ENCODE peak calls at places on chromosomes 2 and 18, in five cellular contexts. One of them, this sample, is unnamed.

GRCh38 chr2:241870081-241870541 is 582 bp downstream of the RTP5 start:
- DNase-seq in K562: no peak
- DNase-seq in WTC11: no peak
- DNase-seq in HepG2: no peak
- DNase-seq in GM12878: no peak
- DNase-seq in this sample: no peak

GRCh38 chr2:199309973-199310372 is 147.8 kb downstream of the SATB2 start:
- DNase-seq in K562: no peak
- DNase-seq in WTC11: no peak
- DNase-seq in HepG2: no peak
- DNase-seq in GM12878: no peak
- DNase-seq in this sample: no peak

GRCh38 chr18:49933530-49933929 is 120.2 kb upstream of the ACAA2 start:
- DNase-seq in K562: no peak
- DNase-seq in WTC11: no peak
- DNase-seq in HepG2: no peak
- DNase-seq in GM12878: no peak
- DNase-seq in this sample: no peak

GRCh38 chr2:28457237-28457636 is 38.6 kb upstream of the PLB1 start:
- DNase-seq in K562: peak
- DNase-seq in WTC11: peak
- DNase-seq in HepG2: no peak
- DNase-seq in GM12878: no peak
- DNase-seq in this sample: no peak

GRCh38 chr18:2657788-2658458 is 2.4 kb downstream of the SMCHD1 start:
- DNase-seq in K562: peak
- DNase-seq in WTC11: no peak
- DNase-seq in HepG2: peak
- DNase-seq in GM12878: no peak
- DNase-seq in this sample: peak

GRCh38 chr2:128359841-128360240 is 41.2 kb upstream of the HS6ST1 start:
- DNase-seq in K562: no peak
- DNase-seq in WTC11: no peak
- DNase-seq in HepG2: no peak
- DNase-seq in GM12878: no peak
- DNase-seq in this sample: no peak

GRCh38 chr2:64819774-64820688 is 166.3 kb upstream of the SERTAD2 start:
- DNase-seq in K562: no peak
- DNase-seq in WTC11: no peak
- DNase-seq in HepG2: no peak
- DNase-seq in GM12878: peak
- DNase-seq in this sample: no peak

GRCh38 chr2:68716948-68717661 is 17.5 kb upstream of the ARHGAP25 start:
- DNase-seq in K562: no peak
- DNase-seq in WTC11: no peak
- DNase-seq in HepG2: no peak
- DNase-seq in GM12878: no peak
- DNase-seq in this sample: no peak

GRCh38 chr2:102046135-102046901 is 54.6 kb downstream of the IL1R2 start:
- DNase-seq in K562: no peak
- DNase-seq in WTC11: no peak
- DNase-seq in HepG2: peak
- DNase-seq in GM12878: no peak
- DNase-seq in this sample: no peak

GRCh38 chr18:76275913-76276312 is 219.1 kb downstream of the ZNF516 start:
- DNase-seq in K562: no peak
- DNase-seq in WTC11: no peak
- DNase-seq in HepG2: no peak
- DNase-seq in GM12878: no peak
- DNase-seq in this sample: no peak

GRCh38 chr2:108917078-108917440 is 72.0 kb downstream of the EDAR start:
- DNase-seq in K562: no peak
- DNase-seq in WTC11: no peak
- DNase-seq in HepG2: peak
- DNase-seq in GM12878: no peak
- DNase-seq in this sample: no peak

GRCh38 chr2:146135245-146135644 is 1615.3 kb upstream of the ZEB2 start:
- DNase-seq in K562: no peak
- DNase-seq in WTC11: no peak
- DNase-seq in HepG2: no peak
- DNase-seq in GM12878: no peak
- DNase-seq in this sample: no peak

GRCh38 chr2:26542676-26543505 is 65.0 kb upstream of the OTOF start:
- DNase-seq in K562: no peak
- DNase-seq in WTC11: no peak
- DNase-seq in HepG2: no peak
- DNase-seq in GM12878: no peak
- DNase-seq in this sample: no peak

GRCh38 chr18:72652990-72653593 is 109.0 kb upstream of the CBLN2 start:
- DNase-seq in K562: peak
- DNase-seq in WTC11: peak
- DNase-seq in HepG2: peak
- DNase-seq in GM12878: no peak
- DNase-seq in this sample: peak

GRCh38 chr2:54728669-54729120 is 5.2 kb downstream of the EML6 start:
- DNase-seq in K562: peak
- DNase-seq in WTC11: no peak
- DNase-seq in HepG2: peak
- DNase-seq in GM12878: no peak
- DNase-seq in this sample: peak

GRCh38 chr2:144438722-144439508 is 81.0 kb downstream of the ZEB2 start:
- DNase-seq in K562: no peak
- DNase-seq in WTC11: no peak
- DNase-seq in HepG2: no peak
- DNase-seq in GM12878: no peak
- DNase-seq in this sample: no peak

GRCh38 chr2:217515615-217516309 is 487.0 kb downstream of the TNS1 start:
- DNase-seq in K562: no peak
- DNase-seq in WTC11: no peak
- DNase-seq in HepG2: no peak
- DNase-seq in GM12878: no peak
- DNase-seq in this sample: no peak

GRCh38 chr2:152523091-152523490 is 188.1 kb downstream of the FMNL2 start:
- DNase-seq in K562: no peak
- DNase-seq in WTC11: no peak
- DNase-seq in HepG2: no peak
- DNase-seq in GM12878: no peak
- DNase-seq in this sample: no peak

GRCh38 chr2:7972670-7973069 is 709.2 kb upstream of the ID2 start:
- DNase-seq in K562: no peak
- DNase-seq in WTC11: peak
- DNase-seq in HepG2: no peak
- DNase-seq in GM12878: no peak
- DNase-seq in this sample: no peak

GRCh38 chr2:68774569-68775271 is 40.1 kb downstream of the ARHGAP25 start:
- DNase-seq in K562: peak
- DNase-seq in WTC11: no peak
- DNase-seq in HepG2: no peak
- DNase-seq in GM12878: peak
- DNase-seq in this sample: no peak

GRCh38 chr2:170360546-170361358 is 182.8 kb downstream of the MYO3B start:
- DNase-seq in K562: no peak
- DNase-seq in WTC11: no peak
- DNase-seq in HepG2: no peak
- DNase-seq in GM12878: no peak
- DNase-seq in this sample: no peak
- TF ChIP-seq ESRRA in K562: no peak
- TF ChIP-seq ESRRA in WTC11: no peak
- TF ChIP-seq ESRRA in HepG2: no peak
- TF ChIP-seq ESRRA in GM12878: no peak
- TF ChIP-seq ESRRA in this sample: no peak

DNA sequence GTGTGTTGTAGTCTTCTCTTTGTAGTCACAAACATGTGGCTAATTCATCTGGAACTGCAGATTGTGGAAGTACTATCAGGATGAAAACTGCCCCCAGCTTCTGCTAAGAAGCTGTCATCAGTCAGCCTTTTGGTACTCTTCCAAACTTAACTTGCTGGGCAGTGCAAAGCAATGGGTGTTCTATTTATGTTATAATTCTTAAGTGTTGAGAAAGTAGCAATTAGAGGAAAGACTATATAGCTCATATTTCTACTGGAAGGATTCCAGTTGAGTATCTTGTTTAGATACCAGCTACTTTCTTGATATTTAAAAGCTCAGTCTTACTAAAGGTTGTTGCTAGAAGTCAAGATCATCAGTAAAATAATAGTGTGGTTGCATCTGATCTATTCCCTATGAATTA is 52.1 kb downstream of the SLC38A11 start:
- DNase-seq in K562: no peak
- DNase-seq in WTC11: no peak
- DNase-seq in HepG2: no peak
- DNase-seq in GM12878: no peak
- DNase-seq in this sample: no peak
- TF ChIP-seq USF2 in K562: no peak
- TF ChIP-seq USF2 in WTC11: no peak
- TF ChIP-seq USF2 in HepG2: no peak
- TF ChIP-seq USF2 in GM12878: no peak
- TF ChIP-seq USF2 in this sample: no peak

DNA sequence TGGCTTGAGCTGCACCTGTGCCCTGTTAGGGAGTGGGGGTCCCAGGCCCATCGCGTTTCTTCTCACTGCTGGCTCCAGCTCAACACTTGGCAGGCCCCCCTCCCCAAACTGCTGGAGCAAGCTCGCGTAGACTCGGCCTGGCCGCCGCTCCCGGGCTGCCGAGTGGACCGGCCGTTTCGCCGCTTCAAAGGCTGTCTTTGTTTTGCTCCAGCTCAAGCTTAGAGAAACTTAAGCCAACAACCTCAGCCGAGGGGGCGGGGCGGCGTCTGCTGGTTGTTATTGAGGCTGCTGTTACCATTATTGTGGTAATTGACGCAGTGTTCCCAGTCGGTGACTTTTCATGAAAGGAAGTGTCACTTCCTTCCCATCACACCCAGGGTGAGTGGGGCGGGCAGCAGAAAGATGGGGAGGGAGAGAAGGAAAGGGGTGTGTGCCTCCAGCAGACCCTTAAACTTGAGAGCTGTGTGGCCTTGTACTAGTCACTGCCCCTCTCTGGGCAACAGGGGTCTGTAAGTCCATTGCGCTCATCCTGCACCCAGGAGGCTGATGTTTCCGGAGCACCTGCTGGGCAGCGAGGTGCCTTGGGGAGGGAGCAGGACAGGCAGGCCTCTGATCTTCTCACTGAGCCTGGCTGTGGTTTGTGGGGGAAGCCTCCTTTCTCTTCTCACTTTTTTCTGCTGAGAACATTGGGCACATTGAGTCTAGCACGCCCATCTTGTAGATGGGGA is 2.1 kb downstream of the ARID5A start:
- DNase-seq in K562: no peak
- DNase-seq in WTC11: peak
- DNase-seq in HepG2: peak
- DNase-seq in GM12878: peak
- DNase-seq in this sample: no peak
- TF ChIP-seq ESRRA in K562: no peak
- TF ChIP-seq ESRRA in WTC11: no peak
- TF ChIP-seq ESRRA in HepG2: no peak
- TF ChIP-seq ESRRA in GM12878: no peak
- TF ChIP-seq ESRRA in this sample: no peak

DNA sequence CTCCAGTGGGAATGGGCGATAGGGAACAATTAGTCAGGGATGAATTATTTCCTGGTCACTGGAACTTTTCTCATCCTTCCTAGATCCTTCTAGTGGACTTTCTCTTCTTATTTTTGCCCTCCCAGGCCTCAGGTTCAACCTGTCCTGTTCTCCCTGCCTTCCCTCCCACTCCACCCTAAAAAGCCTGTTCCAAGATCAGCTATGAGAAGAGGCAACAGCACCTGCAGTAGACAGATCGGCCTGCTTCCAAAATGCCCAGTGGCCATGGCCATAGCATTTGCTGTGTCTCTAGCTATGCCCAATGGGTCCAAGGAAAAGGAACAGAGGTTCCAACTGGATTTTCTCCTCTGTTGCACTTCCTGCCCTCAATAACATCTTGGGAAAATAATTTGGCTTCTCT is 16.5 kb upstream of the KCNF1 start:
- DNase-seq in K562: no peak
- DNase-seq in WTC11: no peak
- DNase-seq in HepG2: no peak
- DNase-seq in GM12878: no peak
- DNase-seq in this sample: no peak
- TF ChIP-seq USF2 in K562: no peak
- TF ChIP-seq USF2 in WTC11: no peak
- TF ChIP-seq USF2 in HepG2: no peak
- TF ChIP-seq USF2 in GM12878: no peak
- TF ChIP-seq USF2 in this sample: no peak

GRCh38 chr2:118990757-118991545 is 49.0 kb downstream of the MARCO start:
- DNase-seq in K562: no peak
- DNase-seq in WTC11: no peak
- DNase-seq in HepG2: no peak
- DNase-seq in GM12878: no peak
- DNase-seq in this sample: no peak
- TF ChIP-seq ESRRA in K562: no peak
- TF ChIP-seq ESRRA in WTC11: no peak
- TF ChIP-seq ESRRA in HepG2: no peak
- TF ChIP-seq ESRRA in GM12878: no peak
- TF ChIP-seq ESRRA in this sample: no peak

This sample was measured in A549.